ENCODE peak calls at places on chromosomes 6 and 20, in ten cellular contexts. One of them, this sample, is unnamed.

GRCh38 chr20:31593221-31594001 is 11.7 kb upstream of the ID1 start:
- DNase-seq in brain microvascular endothelial cell: no peak
- DNase-seq in cardiac fibroblast: peak
- DNase-seq in GM12865: no peak
- DNase-seq in CD8-positive, alpha-beta T cell: no peak
- DNase-seq in right atrium auricular region: no peak
- DNase-seq in tibial artery: no peak
- DNase-seq in uterus: no peak
- DNase-seq in cardiac muscle cell: peak
- DNase-seq in epithelial cell of esophagus: peak
- DNase-seq in this sample: no peak

GRCh38 chr20:1711826-1712601 is 54.4 kb upstream of the SIRPG start:
- DNase-seq in brain microvascular endothelial cell: no peak
- DNase-seq in cardiac fibroblast: peak
- DNase-seq in GM12865: no peak
- DNase-seq in CD8-positive, alpha-beta T cell: no peak
- DNase-seq in right atrium auricular region: peak
- DNase-seq in tibial artery: no peak
- DNase-seq in uterus: no peak
- DNase-seq in cardiac muscle cell: peak
- DNase-seq in epithelial cell of esophagus: no peak
- DNase-seq in this sample: no peak

GRCh38 chr20:34570859-34571306 is 12.4 kb downstream of the MAP1LC3A start:
- DNase-seq in brain microvascular endothelial cell: peak
- DNase-seq in cardiac fibroblast: peak
- DNase-seq in GM12865: no peak
- DNase-seq in CD8-positive, alpha-beta T cell: no peak
- DNase-seq in right atrium auricular region: no peak
- DNase-seq in tibial artery: no peak
- DNase-seq in uterus: no peak
- DNase-seq in cardiac muscle cell: peak
- DNase-seq in epithelial cell of esophagus: peak
- DNase-seq in this sample: no peak

GRCh38 chr6:38155144-38155543 is 335.6 kb downstream of the ZFAND3 start:
- DNase-seq in brain microvascular endothelial cell: peak
- DNase-seq in cardiac fibroblast: peak
- DNase-seq in GM12865: no peak
- DNase-seq in CD8-positive, alpha-beta T cell: no peak
- DNase-seq in right atrium auricular region: no peak
- DNase-seq in tibial artery: peak
- DNase-seq in uterus: no peak
- DNase-seq in cardiac muscle cell: peak
- DNase-seq in epithelial cell of esophagus: no peak
- DNase-seq in this sample: no peak

GRCh38 chr6:101722481-101722880 is 329.0 kb downstream of the GRIK2 start:
- DNase-seq in brain microvascular endothelial cell: no peak
- DNase-seq in cardiac fibroblast: peak
- DNase-seq in GM12865: no peak
- DNase-seq in CD8-positive, alpha-beta T cell: no peak
- DNase-seq in right atrium auricular region: no peak
- DNase-seq in tibial artery: no peak
- DNase-seq in uterus: no peak
- DNase-seq in cardiac muscle cell: peak
- DNase-seq in epithelial cell of esophagus: peak
- DNase-seq in this sample: no peak

GRCh38 chr6:154432533-154433476 is 76.2 kb upstream of the IPCEF1 start:
- DNase-seq in brain microvascular endothelial cell: peak
- DNase-seq in cardiac fibroblast: peak
- DNase-seq in GM12865: no peak
- DNase-seq in CD8-positive, alpha-beta T cell: no peak
- DNase-seq in right atrium auricular region: no peak
- DNase-seq in tibial artery: no peak
- DNase-seq in uterus: no peak
- DNase-seq in cardiac muscle cell: peak
- DNase-seq in epithelial cell of esophagus: no peak
- DNase-seq in this sample: no peak

GRCh38 chr6:121868191-121868590 is 432.7 kb downstream of the GJA1 start:
- DNase-seq in brain microvascular endothelial cell: no peak
- DNase-seq in cardiac fibroblast: peak
- DNase-seq in GM12865: no peak
- DNase-seq in CD8-positive, alpha-beta T cell: no peak
- DNase-seq in right atrium auricular region: no peak
- DNase-seq in tibial artery: no peak
- DNase-seq in uterus: no peak
- DNase-seq in cardiac muscle cell: peak
- DNase-seq in epithelial cell of esophagus: no peak
- DNase-seq in this sample: no peak

GRCh38 chr6:26054937-26055669 is 32.1 kb upstream of the HFE start:
- DNase-seq in brain microvascular endothelial cell: peak
- DNase-seq in cardiac fibroblast: peak
- DNase-seq in GM12865: peak
- DNase-seq in CD8-positive, alpha-beta T cell: peak
- DNase-seq in right atrium auricular region: peak
- DNase-seq in tibial artery: peak
- DNase-seq in uterus: peak
- DNase-seq in cardiac muscle cell: peak
- DNase-seq in epithelial cell of esophagus: peak
- DNase-seq in this sample: peak

GRCh38 chr6:24933868-24934401 is 1.8 kb downstream of the RIPOR2 start:
- DNase-seq in brain microvascular endothelial cell: no peak
- DNase-seq in cardiac fibroblast: no peak
- DNase-seq in GM12865: peak
- DNase-seq in CD8-positive, alpha-beta T cell: peak
- DNase-seq in right atrium auricular region: no peak
- DNase-seq in tibial artery: no peak
- DNase-seq in uterus: no peak
- DNase-seq in cardiac muscle cell: peak
- DNase-seq in epithelial cell of esophagus: peak
- DNase-seq in this sample: no peak

GRCh38 chr6:24933266-24933665 is 2.5 kb downstream of the RIPOR2 start:
- DNase-seq in brain microvascular endothelial cell: no peak
- DNase-seq in cardiac fibroblast: no peak
- DNase-seq in GM12865: peak
- DNase-seq in CD8-positive, alpha-beta T cell: no peak
- DNase-seq in right atrium auricular region: no peak
- DNase-seq in tibial artery: no peak
- DNase-seq in uterus: no peak
- DNase-seq in cardiac muscle cell: no peak
- DNase-seq in epithelial cell of esophagus: no peak
- DNase-seq in this sample: no peak

GRCh38 chr6:24931296-24931695 is 4.5 kb downstream of the RIPOR2 start:
- DNase-seq in brain microvascular endothelial cell: no peak
- DNase-seq in cardiac fibroblast: peak
- DNase-seq in GM12865: no peak
- DNase-seq in CD8-positive, alpha-beta T cell: no peak
- DNase-seq in right atrium auricular region: no peak
- DNase-seq in tibial artery: no peak
- DNase-seq in uterus: no peak
- DNase-seq in cardiac muscle cell: peak
- DNase-seq in epithelial cell of esophagus: no peak
- DNase-seq in this sample: no peak

GRCh38 chr6:24931752-24932691 is 3.7 kb downstream of the RIPOR2 start:
- DNase-seq in brain microvascular endothelial cell: no peak
- DNase-seq in cardiac fibroblast: peak
- DNase-seq in GM12865: peak
- DNase-seq in CD8-positive, alpha-beta T cell: no peak
- DNase-seq in right atrium auricular region: no peak
- DNase-seq in tibial artery: no peak
- DNase-seq in uterus: no peak
- DNase-seq in cardiac muscle cell: peak
- DNase-seq in epithelial cell of esophagus: peak
- DNase-seq in this sample: no peak

DNA sequence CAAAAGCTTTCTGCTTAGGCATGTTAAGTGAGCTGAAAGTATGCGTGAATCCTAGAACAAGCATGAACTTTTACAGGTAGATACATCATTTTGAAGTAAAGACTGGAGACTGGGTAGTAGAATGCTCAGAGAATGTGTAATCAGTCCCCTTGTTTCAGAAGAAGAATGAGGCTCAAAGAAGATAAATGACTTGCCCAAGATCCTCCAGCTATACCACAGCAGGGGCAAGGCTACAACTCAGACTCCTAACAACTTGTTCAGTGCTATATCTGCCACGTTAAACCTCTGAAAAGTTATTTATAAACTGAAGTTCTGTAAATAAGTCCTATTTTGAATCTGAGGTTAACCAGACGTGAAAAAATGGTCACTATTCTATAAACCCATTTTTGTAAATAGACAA is 2.9 kb downstream of the RIPOR2 start:
- DNase-seq in brain microvascular endothelial cell: no peak
- DNase-seq in cardiac fibroblast: no peak
- DNase-seq in GM12865: peak
- DNase-seq in CD8-positive, alpha-beta T cell: no peak
- DNase-seq in right atrium auricular region: no peak
- DNase-seq in tibial artery: no peak
- DNase-seq in uterus: no peak
- DNase-seq in cardiac muscle cell: no peak
- DNase-seq in epithelial cell of esophagus: peak
- DNase-seq in this sample: no peak
- H3K4me3 ChIP-seq in brain microvascular endothelial cell: no peak
- H3K4me3 ChIP-seq in cardiac fibroblast: no peak
- H3K4me3 ChIP-seq in GM12865: peak
- H3K4me3 ChIP-seq in CD8-positive, alpha-beta T cell: peak
- H3K4me3 ChIP-seq in right atrium auricular region: no peak
- H3K4me3 ChIP-seq in tibial artery: no peak
- H3K4me3 ChIP-seq in uterus: no peak
- H3K4me3 ChIP-seq in cardiac muscle cell: no peak
- H3K4me3 ChIP-seq in epithelial cell of esophagus: no peak
- H3K4me3 ChIP-seq in this sample: peak

GRCh38 chr6:149897015-149897697 is 757 bp downstream of the RAET1E start:
- DNase-seq in brain microvascular endothelial cell: peak
- DNase-seq in cardiac fibroblast: peak
- DNase-seq in GM12865: no peak
- DNase-seq in CD8-positive, alpha-beta T cell: no peak
- DNase-seq in right atrium auricular region: peak
- DNase-seq in tibial artery: peak
- DNase-seq in uterus: peak
- DNase-seq in cardiac muscle cell: peak
- DNase-seq in epithelial cell of esophagus: peak
- DNase-seq in this sample: peak
- H3K4me3 ChIP-seq in brain microvascular endothelial cell: no peak
- H3K4me3 ChIP-seq in cardiac fibroblast: peak
- H3K4me3 ChIP-seq in GM12865: no peak
- H3K4me3 ChIP-seq in CD8-positive, alpha-beta T cell: no peak
- H3K4me3 ChIP-seq in right atrium auricular region: peak
- H3K4me3 ChIP-seq in tibial artery: peak
- H3K4me3 ChIP-seq in uterus: peak
- H3K4me3 ChIP-seq in cardiac muscle cell: no peak
- H3K4me3 ChIP-seq in epithelial cell of esophagus: peak
- H3K4me3 ChIP-seq in this sample: peak

GRCh38 chr6:28808383-28808782 is 115.4 kb downstream of the TRIM27 start:
- DNase-seq in brain microvascular endothelial cell: no peak
- DNase-seq in cardiac fibroblast: no peak
- DNase-seq in GM12865: no peak
- DNase-seq in CD8-positive, alpha-beta T cell: no peak
- DNase-seq in right atrium auricular region: no peak
- DNase-seq in tibial artery: no peak
- DNase-seq in uterus: no peak
- DNase-seq in cardiac muscle cell: no peak
- DNase-seq in epithelial cell of esophagus: no peak
- DNase-seq in this sample: no peak

GRCh38 chr6:28807682-28808280 is 116.0 kb downstream of the TRIM27 start:
- DNase-seq in brain microvascular endothelial cell: peak
- DNase-seq in cardiac fibroblast: peak
- DNase-seq in GM12865: peak
- DNase-seq in CD8-positive, alpha-beta T cell: no peak
- DNase-seq in right atrium auricular region: no peak
- DNase-seq in tibial artery: no peak
- DNase-seq in uterus: no peak
- DNase-seq in cardiac muscle cell: peak
- DNase-seq in epithelial cell of esophagus: peak
- DNase-seq in this sample: no peak

GRCh38 chr6:28803337-28803709 is 120.5 kb downstream of the TRIM27 start:
- DNase-seq in brain microvascular endothelial cell: no peak
- DNase-seq in cardiac fibroblast: no peak
- DNase-seq in GM12865: no peak
- DNase-seq in CD8-positive, alpha-beta T cell: no peak
- DNase-seq in right atrium auricular region: no peak
- DNase-seq in tibial artery: no peak
- DNase-seq in uterus: no peak
- DNase-seq in cardiac muscle cell: no peak
- DNase-seq in epithelial cell of esophagus: no peak
- DNase-seq in this sample: no peak

GRCh38 chr6:28802417-28803336 is 121.1 kb downstream of the TRIM27 start:
- DNase-seq in brain microvascular endothelial cell: peak
- DNase-seq in cardiac fibroblast: peak
- DNase-seq in GM12865: peak
- DNase-seq in CD8-positive, alpha-beta T cell: no peak
- DNase-seq in right atrium auricular region: no peak
- DNase-seq in tibial artery: no peak
- DNase-seq in uterus: no peak
- DNase-seq in cardiac muscle cell: peak
- DNase-seq in epithelial cell of esophagus: peak
- DNase-seq in this sample: no peak
- H3K4me3 ChIP-seq in brain microvascular endothelial cell: no peak
- H3K4me3 ChIP-seq in cardiac fibroblast: no peak
- H3K4me3 ChIP-seq in GM12865: no peak
- H3K4me3 ChIP-seq in CD8-positive, alpha-beta T cell: no peak
- H3K4me3 ChIP-seq in right atrium auricular region: no peak
- H3K4me3 ChIP-seq in tibial artery: no peak
- H3K4me3 ChIP-seq in uterus: no peak
- H3K4me3 ChIP-seq in cardiac muscle cell: no peak
- H3K4me3 ChIP-seq in epithelial cell of esophagus: no peak
- H3K4me3 ChIP-seq in this sample: no peak

GRCh38 chr6:129686941-129687627 is 22.9 kb downstream of the ARHGAP18 start:
- DNase-seq in brain microvascular endothelial cell: peak
- DNase-seq in cardiac fibroblast: peak
- DNase-seq in GM12865: peak
- DNase-seq in CD8-positive, alpha-beta T cell: peak
- DNase-seq in right atrium auricular region: no peak
- DNase-seq in tibial artery: no peak
- DNase-seq in uterus: no peak
- DNase-seq in cardiac muscle cell: peak
- DNase-seq in epithelial cell of esophagus: peak
- DNase-seq in this sample: no peak

GRCh38 chr6:129684903-129685639 is 24.9 kb downstream of the ARHGAP18 start:
- DNase-seq in brain microvascular endothelial cell: no peak
- DNase-seq in cardiac fibroblast: no peak
- DNase-seq in GM12865: no peak
- DNase-seq in CD8-positive, alpha-beta T cell: no peak
- DNase-seq in right atrium auricular region: no peak
- DNase-seq in tibial artery: no peak
- DNase-seq in uterus: no peak
- DNase-seq in cardiac muscle cell: no peak
- DNase-seq in epithelial cell of esophagus: no peak
- DNase-seq in this sample: no peak

GRCh38 chr6:129685640-129686031 is 24.3 kb downstream of the ARHGAP18 start:
- DNase-seq in brain microvascular endothelial cell: no peak
- DNase-seq in cardiac fibroblast: no peak
- DNase-seq in GM12865: no peak
- DNase-seq in CD8-positive, alpha-beta T cell: no peak
- DNase-seq in right atrium auricular region: no peak
- DNase-seq in tibial artery: no peak
- DNase-seq in uterus: no peak
- DNase-seq in cardiac muscle cell: no peak
- DNase-seq in epithelial cell of esophagus: no peak
- DNase-seq in this sample: no peak

GRCh38 chr6:129683606-129684322 is 26.2 kb downstream of the ARHGAP18 start:
- DNase-seq in brain microvascular endothelial cell: peak
- DNase-seq in cardiac fibroblast: peak
- DNase-seq in GM12865: peak
- DNase-seq in CD8-positive, alpha-beta T cell: peak
- DNase-seq in right atrium auricular region: peak
- DNase-seq in tibial artery: peak
- DNase-seq in uterus: peak
- DNase-seq in cardiac muscle cell: peak
- DNase-seq in epithelial cell of esophagus: peak
- DNase-seq in this sample: peak

GRCh38 chr6:129684323-129684884 is 25.6 kb downstream of the ARHGAP18 start:
- DNase-seq in brain microvascular endothelial cell: no peak
- DNase-seq in cardiac fibroblast: no peak
- DNase-seq in GM12865: no peak
- DNase-seq in CD8-positive, alpha-beta T cell: no peak
- DNase-seq in right atrium auricular region: no peak
- DNase-seq in tibial artery: no peak
- DNase-seq in uterus: no peak
- DNase-seq in cardiac muscle cell: no peak
- DNase-seq in epithelial cell of esophagus: no peak
- DNase-seq in this sample: no peak
- H3K4me3 ChIP-seq in brain microvascular endothelial cell: no peak
- H3K4me3 ChIP-seq in cardiac fibroblast: no peak
- H3K4me3 ChIP-seq in GM12865: peak
- H3K4me3 ChIP-seq in CD8-positive, alpha-beta T cell: no peak
- H3K4me3 ChIP-seq in right atrium auricular region: no peak
- H3K4me3 ChIP-seq in tibial artery: no peak
- H3K4me3 ChIP-seq in uterus: no peak
- H3K4me3 ChIP-seq in cardiac muscle cell: no peak
- H3K4me3 ChIP-seq in epithelial cell of esophagus: no peak
- H3K4me3 ChIP-seq in this sample: no peak